ENCODE peak calls at places on chromosomes 5 and 9, in nine cellular contexts. One of them, this sample, is unnamed.
A peak's percentile ranks its signal among the peaks of the same experiment; 100 is the strongest.

GRCh38 chr5:166562246-166562645 is 1729.2 kb upstream of the WWC1 start:
- DNase-seq in skeletal muscle cell: peak; percentile 5
- DNase-seq in NCI-H524: peak; percentile 5
- DNase-seq in spleen: no peak
- DNase-seq in AG09319: no peak
- DNase-seq in GM04504: no peak
- DNase-seq in left colon: no peak
- DNase-seq in astrocyte: no peak
- DNase-seq in NCI-H1694 treated with DMSO at 0.1 percent for 48 hours: no peak
- DNase-seq in this sample: no peak

GRCh38 chr5:127307868-127308267 is 17.3 kb downstream of the MEGF10 start:
- DNase-seq in skeletal muscle cell: no peak
- DNase-seq in spleen: no peak
- DNase-seq in left colon: no peak
- DNase-seq in GM04504: no peak
- DNase-seq in NCI-H524: peak; percentile 27
- DNase-seq in NCI-H1694 treated with DMSO at 0.1 percent for 48 hours: no peak
- DNase-seq in AG09319: no peak
- DNase-seq in astrocyte: no peak
- DNase-seq in this sample: no peak

GRCh38 chr9:71767421-71768321 is 642 bp downstream of the CEMIP2 start:
- DNase-seq in astrocyte: no peak
- DNase-seq in AG09319: no peak
- DNase-seq in left colon: peak; percentile 59
- DNase-seq in skeletal muscle cell: no peak
- DNase-seq in spleen: peak; percentile 88
- DNase-seq in GM04504: no peak
- DNase-seq in NCI-H524: peak; percentile 3
- DNase-seq in NCI-H1694 treated with DMSO at 0.1 percent for 48 hours: no peak
- DNase-seq in this sample: no peak

GRCh38 chr9:19938990-19939736 is 150.3 kb upstream of the SLC24A2 start:
- DNase-seq in spleen: no peak
- DNase-seq in skeletal muscle cell: no peak
- DNase-seq in astrocyte: no peak
- DNase-seq in AG09319: no peak
- DNase-seq in left colon: no peak
- DNase-seq in GM04504: no peak
- DNase-seq in NCI-H524: no peak
- DNase-seq in NCI-H1694 treated with DMSO at 0.1 percent for 48 hours: no peak
- DNase-seq in this sample: no peak

GRCh38 chr9:129803679-129804065 is 688 bp downstream of the TOR1B start:
- DNase-seq in skeletal muscle cell: no peak
- DNase-seq in AG09319: no peak
- DNase-seq in left colon: no peak
- DNase-seq in astrocyte: no peak
- DNase-seq in spleen: no peak
- DNase-seq in GM04504: no peak
- DNase-seq in NCI-H524: peak; percentile 51
- DNase-seq in NCI-H1694 treated with DMSO at 0.1 percent for 48 hours: no peak
- DNase-seq in this sample: no peak

GRCh38 chr5:51678335-51678734 is 295.1 kb downstream of the ISL1 start:
- DNase-seq in astrocyte: no peak
- DNase-seq in NCI-H524: no peak
- DNase-seq in AG09319: no peak
- DNase-seq in left colon: no peak
- DNase-seq in skeletal muscle cell: no peak
- DNase-seq in spleen: no peak
- DNase-seq in NCI-H1694 treated with DMSO at 0.1 percent for 48 hours: no peak
- DNase-seq in GM04504: no peak
- DNase-seq in this sample: no peak

GRCh38 chr5:103490340-103490739 is 72.2 kb downstream of the NUDT12 start:
- DNase-seq in astrocyte: no peak
- DNase-seq in NCI-H1694 treated with DMSO at 0.1 percent for 48 hours: no peak
- DNase-seq in skeletal muscle cell: no peak
- DNase-seq in NCI-H524: no peak
- DNase-seq in spleen: no peak
- DNase-seq in left colon: no peak
- DNase-seq in AG09319: no peak
- DNase-seq in GM04504: no peak
- DNase-seq in this sample: no peak

GRCh38 chr5:59793000-59793399 is 100.5 kb downstream of the PDE4D start:
- DNase-seq in GM04504: peak; percentile 87
- DNase-seq in NCI-H1694 treated with DMSO at 0.1 percent for 48 hours: no peak
- DNase-seq in spleen: no peak
- DNase-seq in skeletal muscle cell: peak; percentile 97
- DNase-seq in astrocyte: peak; percentile 97
- DNase-seq in NCI-H524: no peak
- DNase-seq in AG09319: peak; percentile 44
- DNase-seq in left colon: peak; percentile 16
- DNase-seq in this sample: peak; percentile 87

GRCh38 chr5:33272288-33272687 is 168.5 kb upstream of the TARS1 start:
- DNase-seq in AG09319: peak; percentile 52
- DNase-seq in NCI-H1694 treated with DMSO at 0.1 percent for 48 hours: no peak
- DNase-seq in astrocyte: peak; percentile 94
- DNase-seq in spleen: no peak
- DNase-seq in left colon: no peak
- DNase-seq in GM04504: peak; percentile 74
- DNase-seq in NCI-H524: no peak
- DNase-seq in skeletal muscle cell: peak; percentile 81
- DNase-seq in this sample: peak; percentile 76

This sample was measured in A549.